ENCODE peak calls at places on chromosomes 1 and 21, in five cellular contexts. R is fibroblast of the aortic adventitia, S is neural crest cell, Q is coronary artery, Z is fibroblast of lung. H is an unnamed sample.

GRCh38 chr1:221716713-221717490 is 25.0 kb downstream of the DUSP10 start:
- DNase-seq in R (no peak), S (no peak), Q (no peak), Z (no peak), H (no peak)

GRCh38 chr1:43365678-43366077 is 2.1 kb downstream of the ELOVL1 start:
- DNase-seq in R (no peak), S (no peak), Q (no peak), Z (no peak), H (no peak)

GRCh38 chr1:36248250-36248894 is 24.1 kb downstream of the THRAP3 start:
- DNase-seq in R (peak), S (no peak), Q (peak), Z (peak), H (peak)

GRCh38 chr1:203521071-203521794 is 27.3 kb downstream of the OPTC start:
- DNase-seq in R (no peak), S (no peak), Q (no peak), Z (no peak), H (no peak)

GRCh38 chr21:43703068-43703880 is 15.7 kb upstream of the PDXK start:
- DNase-seq in R (peak), S (peak), Q (no peak), Z (peak), H (no peak)

GRCh38 chr1:175591083-175591743 is 152.2 kb downstream of the TNR start:
- DNase-seq in R (no peak), S (no peak), Q (no peak), Z (no peak), H (no peak)

GRCh38 chr21:46498335-46499050 is 39.8 kb downstream of the DIP2A start:
- DNase-seq in R (no peak), S (no peak), Q (no peak), Z (peak), H (no peak)

GRCh38 chr1:200306954-200307754 is 102.7 kb downstream of the ZNF281 start:
- DNase-seq in R (peak), S (no peak), Q (no peak), Z (no peak), H (no peak)

GRCh38 chr1:168824418-168824817 is 95.4 kb upstream of the DPT start:
- DNase-seq in R (no peak), S (no peak), Q (no peak), Z (no peak), H (no peak)

GRCh38 chr1:9198538-9199361 is 35.8 kb upstream of the H6PD start:
- DNase-seq in R (no peak), S (peak), Q (no peak), Z (peak), H (no peak)

GRCh38 chr1:11055676-11056075 is 4.1 kb downstream of the SRM start:
- DNase-seq in R (no peak), S (no peak), Q (no peak), Z (no peak), H (no peak)

GRCh38 chr1:59104191-59104760 is 192.6 kb upstream of the FGGY start:
- DNase-seq in R (no peak), S (no peak), Q (no peak), Z (no peak), H (no peak)

GRCh38 chr1:1371354-1371740 is 3.7 kb downstream of the AURKAIP1 start:
- DNase-seq in R (no peak), S (no peak), Q (no peak), Z (no peak), H (no peak)

GRCh38 chr1:43309626-43310025 is 8.8 kb downstream of the TIE1 start:
- DNase-seq in R (no peak), S (no peak), Q (no peak), Z (no peak), H (no peak)

GRCh38 chr1:70961374-70961773 is 86.2 kb downstream of the PTGER3 start:
- DNase-seq in R (peak), S (no peak), Q (no peak), Z (no peak), H (no peak)

GRCh38 chr1:61395156-61395555 is 312.8 kb downstream of the NFIA start:
- DNase-seq in R (no peak), S (no peak), Q (no peak), Z (no peak), H (no peak)

H was measured in foreskin melanocyte.